ENCODE peak calls at places on chromosomes 16 and 17, in ten cellular contexts. One of them, this sample, is unnamed.

GRCh38 chr16:68800257-68800875 is 43.0 kb upstream of the TANGO6 start:
- DNase-seq in fibroblast of mammary gland: peak
- DNase-seq in T-helper 1 cell: no peak
- DNase-seq in globus pallidus: peak
- DNase-seq in NCI-H2081: peak
- DNase-seq in stimulated activated CD8-positive, alpha-beta memory T cell treated with anti-CD3 and anti-CD28 coated beads, Interleukin-12 subunit alpha, Interleukin-12 subunit beta, amount 100 ng/mL, for 1 hour: peak
- DNase-seq in GM23248: peak
- DNase-seq in A549: peak
- DNase-seq in HFF-Myc: peak
- DNase-seq in NAMALWA: peak
- DNase-seq in this sample: peak

GRCh38 chr17:37358830-37359681 is 16.7 kb upstream of the C17orf78 start:
- DNase-seq in fibroblast of mammary gland: peak
- DNase-seq in T-helper 1 cell: peak
- DNase-seq in globus pallidus: peak
- DNase-seq in NCI-H2081: peak
- DNase-seq in stimulated activated CD8-positive, alpha-beta memory T cell treated with anti-CD3 and anti-CD28 coated beads, Interleukin-12 subunit alpha, Interleukin-12 subunit beta, amount 100 ng/mL, for 1 hour: peak
- DNase-seq in GM23248: peak
- DNase-seq in A549: peak
- DNase-seq in HFF-Myc: peak
- DNase-seq in NAMALWA: peak
- DNase-seq in this sample: peak

GRCh38 chr17:63634163-63634562 is 11.9 kb downstream of the MAP3K3 start:
- DNase-seq in fibroblast of mammary gland: no peak
- DNase-seq in T-helper 1 cell: no peak
- DNase-seq in globus pallidus: no peak
- DNase-seq in NCI-H2081: no peak
- DNase-seq in stimulated activated CD8-positive, alpha-beta memory T cell treated with anti-CD3 and anti-CD28 coated beads, Interleukin-12 subunit alpha, Interleukin-12 subunit beta, amount 100 ng/mL, for 1 hour: no peak
- DNase-seq in GM23248: no peak
- DNase-seq in A549: no peak
- DNase-seq in HFF-Myc: no peak
- DNase-seq in NAMALWA: no peak
- DNase-seq in this sample: no peak

GRCh38 chr17:34542700-34543336 is 36.6 kb upstream of the TMEM132E start:
- DNase-seq in fibroblast of mammary gland: peak
- DNase-seq in T-helper 1 cell: peak
- DNase-seq in globus pallidus: peak
- DNase-seq in NCI-H2081: no peak
- DNase-seq in stimulated activated CD8-positive, alpha-beta memory T cell treated with anti-CD3 and anti-CD28 coated beads, Interleukin-12 subunit alpha, Interleukin-12 subunit beta, amount 100 ng/mL, for 1 hour: peak
- DNase-seq in GM23248: peak
- DNase-seq in A549: peak
- DNase-seq in HFF-Myc: no peak
- DNase-seq in NAMALWA: peak
- DNase-seq in this sample: peak

GRCh38 chr16:26231647-26232046 is 539.9 kb downstream of the HS3ST4 start:
- DNase-seq in fibroblast of mammary gland: no peak
- DNase-seq in T-helper 1 cell: no peak
- DNase-seq in globus pallidus: no peak
- DNase-seq in NCI-H2081: no peak
- DNase-seq in stimulated activated CD8-positive, alpha-beta memory T cell treated with anti-CD3 and anti-CD28 coated beads, Interleukin-12 subunit alpha, Interleukin-12 subunit beta, amount 100 ng/mL, for 1 hour: no peak
- DNase-seq in GM23248: no peak
- DNase-seq in A549: no peak
- DNase-seq in HFF-Myc: no peak
- DNase-seq in NAMALWA: no peak
- DNase-seq in this sample: no peak

GRCh38 chr16:19882186-19882585 is 2.5 kb downstream of the GPRC5B start:
- DNase-seq in fibroblast of mammary gland: no peak
- DNase-seq in T-helper 1 cell: no peak
- DNase-seq in globus pallidus: peak
- DNase-seq in NCI-H2081: peak
- DNase-seq in stimulated activated CD8-positive, alpha-beta memory T cell treated with anti-CD3 and anti-CD28 coated beads, Interleukin-12 subunit alpha, Interleukin-12 subunit beta, amount 100 ng/mL, for 1 hour: no peak
- DNase-seq in GM23248: no peak
- DNase-seq in A549: no peak
- DNase-seq in HFF-Myc: no peak
- DNase-seq in NAMALWA: no peak
- DNase-seq in this sample: no peak

GRCh38 chr16:87832759-87833502 is 36.4 kb downstream of the SLC7A5 start:
- DNase-seq in fibroblast of mammary gland: no peak
- DNase-seq in T-helper 1 cell: no peak
- DNase-seq in globus pallidus: no peak
- DNase-seq in NCI-H2081: no peak
- DNase-seq in stimulated activated CD8-positive, alpha-beta memory T cell treated with anti-CD3 and anti-CD28 coated beads, Interleukin-12 subunit alpha, Interleukin-12 subunit beta, amount 100 ng/mL, for 1 hour: no peak
- DNase-seq in GM23248: no peak
- DNase-seq in A549: no peak
- DNase-seq in HFF-Myc: no peak
- DNase-seq in NAMALWA: peak
- DNase-seq in this sample: no peak

GRCh38 chr16:58098207-58099096 is 30.7 kb downstream of the CFAP20 start:
- DNase-seq in fibroblast of mammary gland: peak
- DNase-seq in T-helper 1 cell: no peak
- DNase-seq in globus pallidus: no peak
- DNase-seq in NCI-H2081: no peak
- DNase-seq in stimulated activated CD8-positive, alpha-beta memory T cell treated with anti-CD3 and anti-CD28 coated beads, Interleukin-12 subunit alpha, Interleukin-12 subunit beta, amount 100 ng/mL, for 1 hour: no peak
- DNase-seq in GM23248: peak
- DNase-seq in A549: no peak
- DNase-seq in HFF-Myc: no peak
- DNase-seq in NAMALWA: no peak
- DNase-seq in this sample: peak

GRCh38 chr17:74424658-74425057 is 7.2 kb upstream of the GPRC5C start:
- DNase-seq in fibroblast of mammary gland: no peak
- DNase-seq in T-helper 1 cell: no peak
- DNase-seq in globus pallidus: no peak
- DNase-seq in NCI-H2081: no peak
- DNase-seq in stimulated activated CD8-positive, alpha-beta memory T cell treated with anti-CD3 and anti-CD28 coated beads, Interleukin-12 subunit alpha, Interleukin-12 subunit beta, amount 100 ng/mL, for 1 hour: no peak
- DNase-seq in GM23248: no peak
- DNase-seq in A549: no peak
- DNase-seq in HFF-Myc: no peak
- DNase-seq in NAMALWA: no peak
- DNase-seq in this sample: no peak

GRCh38 chr16:12113581-12114375 is 137.2 kb downstream of the SNX29 start:
- DNase-seq in fibroblast of mammary gland: no peak
- DNase-seq in T-helper 1 cell: no peak
- DNase-seq in globus pallidus: no peak
- DNase-seq in NCI-H2081: no peak
- DNase-seq in stimulated activated CD8-positive, alpha-beta memory T cell treated with anti-CD3 and anti-CD28 coated beads, Interleukin-12 subunit alpha, Interleukin-12 subunit beta, amount 100 ng/mL, for 1 hour: no peak
- DNase-seq in GM23248: peak
- DNase-seq in A549: no peak
- DNase-seq in HFF-Myc: no peak
- DNase-seq in NAMALWA: no peak
- DNase-seq in this sample: peak

GRCh38 chr17:40992666-40993065 is 1.3 kb downstream of the KRTAP3-3 start:
- DNase-seq in fibroblast of mammary gland: no peak
- DNase-seq in T-helper 1 cell: no peak
- DNase-seq in globus pallidus: no peak
- DNase-seq in NCI-H2081: no peak
- DNase-seq in stimulated activated CD8-positive, alpha-beta memory T cell treated with anti-CD3 and anti-CD28 coated beads, Interleukin-12 subunit alpha, Interleukin-12 subunit beta, amount 100 ng/mL, for 1 hour: no peak
- DNase-seq in GM23248: no peak
- DNase-seq in A549: no peak
- DNase-seq in HFF-Myc: no peak
- DNase-seq in NAMALWA: no peak
- DNase-seq in this sample: no peak

GRCh38 chr16:23255000-23255399 is 47.1 kb upstream of the SCNN1B start:
- DNase-seq in fibroblast of mammary gland: no peak
- DNase-seq in T-helper 1 cell: no peak
- DNase-seq in globus pallidus: no peak
- DNase-seq in NCI-H2081: no peak
- DNase-seq in stimulated activated CD8-positive, alpha-beta memory T cell treated with anti-CD3 and anti-CD28 coated beads, Interleukin-12 subunit alpha, Interleukin-12 subunit beta, amount 100 ng/mL, for 1 hour: no peak
- DNase-seq in GM23248: no peak
- DNase-seq in A549: no peak
- DNase-seq in HFF-Myc: no peak
- DNase-seq in NAMALWA: no peak
- DNase-seq in this sample: no peak

GRCh38 chr17:28720247-28720996 is 637 bp downstream of the RPL23A start:
- DNase-seq in fibroblast of mammary gland: no peak
- DNase-seq in T-helper 1 cell: no peak
- DNase-seq in globus pallidus: no peak
- DNase-seq in NCI-H2081: peak
- DNase-seq in stimulated activated CD8-positive, alpha-beta memory T cell treated with anti-CD3 and anti-CD28 coated beads, Interleukin-12 subunit alpha, Interleukin-12 subunit beta, amount 100 ng/mL, for 1 hour: no peak
- DNase-seq in GM23248: peak
- DNase-seq in A549: no peak
- DNase-seq in HFF-Myc: no peak
- DNase-seq in NAMALWA: peak
- DNase-seq in this sample: peak

This sample was measured in ELR.